ENCODE peak calls at places on chromosomes 6 and 20, in four cellular contexts. M is NT2/D1, F is H1, U is GM12878. L is an unnamed sample.

GRCh38 chr20:23189854-23190253 is 103.7 kb upstream of the CD93 start:
- DNase-seq in M (no peak), F (no peak), U (no peak), L (no peak)

GRCh38 chr6:148272084-148272483 is 70.6 kb upstream of the SASH1 start:
- DNase-seq in M (no peak), F (no peak), U (no peak), L (no peak)

GRCh38 chr6:138545621-138545980 is 46.3 kb upstream of the NHSL1 start:
- DNase-seq in M (peak), F (no peak), U (no peak), L (no peak)

GRCh38 chr6:114342826-114343781 is at the start of gene HS3ST5:
- DNase-seq in M (peak), F (no peak), U (no peak), L (peak)

GRCh38 chr6:51614725-51615124 is 472.7 kb downstream of the PKHD1 start:
- DNase-seq in M (no peak), F (no peak), U (no peak), L (no peak)

GRCh38 chr20:24746351-24746685 is 202.8 kb upstream of the CST7 start:
- DNase-seq in M (no peak), F (no peak), U (no peak), L (no peak)

GRCh38 chr6:20873425-20874190 is 339.4 kb downstream of the CDKAL1 start:
- DNase-seq in M (no peak), F (no peak), U (no peak), L (no peak)

GRCh38 chr20:61953789-61954125 is 111.9 kb downstream of the TAF4 start:
- DNase-seq in M (no peak), F (no peak), U (no peak), L (no peak)

GRCh38 chr6:26273673-26274595 is 91.1 kb upstream of the BTN3A2 start:
- DNase-seq in M (no peak), F (no peak), U (no peak), L (no peak)

GRCh38 chr6:44940367-44940766 is 387.8 kb upstream of the RUNX2 start:
- DNase-seq in M (no peak), F (no peak), U (no peak), L (peak)

GRCh38 chr6:75775219-75775618 is 26.2 kb downstream of the MYO6 start:
- DNase-seq in M (no peak), F (no peak), U (no peak), L (no peak)

GRCh38 chr6:163711615-163712568 is 297.4 kb downstream of the QKI start:
- DNase-seq in M (no peak), F (no peak), U (peak), L (peak)

GRCh38 chr6:36015666-36016065 is 8.8 kb downstream of the SLC26A8 start:
- DNase-seq in M (no peak), F (no peak), U (no peak), L (no peak)

GRCh38 chr6:73579851-73580246 is 59.0 kb upstream of the EEF1A1 start:
- DNase-seq in M (peak), F (peak), U (peak), L (peak)

GRCh38 chr20:43921227-43921780 is 6.7 kb downstream of the TOX2 start:
- DNase-seq in M (no peak), F (no peak), U (no peak), L (no peak)

GRCh38 chr6:97203343-97203742 is 79.7 kb downstream of the MMS22L start:
- DNase-seq in M (no peak), F (no peak), U (no peak), L (no peak)

GRCh38 chr6:53496100-53496499 is 48.8 kb downstream of the GCLC start:
- DNase-seq in M (no peak), F (no peak), U (no peak), L (no peak)

GRCh38 chr6:159968295-159969203 is at the start of gene IGF2R:
- DNase-seq in M (peak), F (no peak), U (no peak), L (peak)

GRCh38 chr6:151111670-151112069 is 128.1 kb upstream of the AKAP12 start:
- DNase-seq in M (no peak), F (no peak), U (no peak), L (no peak)

GRCh38 chr6:15481892-15482291 is 180.9 kb downstream of the DTNBP1 start:
- DNase-seq in M (no peak), F (no peak), U (no peak), L (no peak)

GRCh38 chr6:129517288-129517687 is 192.7 kb downstream of the ARHGAP18 start:
- DNase-seq in M (no peak), F (no peak), U (no peak), L (no peak)

GRCh38 chr6:130423044-130423443 is 57.2 kb downstream of the TMEM200A start:
- DNase-seq in M (no peak), F (no peak), U (no peak), L (no peak)

GRCh38 chr6:148874698-148875293 is 128.0 kb downstream of the UST start:
- DNase-seq in M (no peak), F (no peak), U (no peak), L (no peak)

GRCh38 chr6:16674666-16675392 is 86.4 kb downstream of the ATXN1 start:
- DNase-seq in M (no peak), F (no peak), U (no peak), L (peak)

GRCh38 chr20:34268851-34269668 is 27.8 kb downstream of the ASIP start:
- DNase-seq in M (no peak), F (no peak), U (no peak), L (no peak)

GRCh38 chr6:131136021-131136847 is 967 bp downstream of the AKAP7 start:
- DNase-seq in M (no peak), F (no peak), U (no peak), L (peak)

GRCh38 chr6:34970962-34971361 is 81.9 kb downstream of the ANKS1A start:
- DNase-seq in M (no peak), F (no peak), U (no peak), L (no peak)

GRCh38 chr6:125913864-125914351 is 42.7 kb upstream of the HINT3 start:
- DNase-seq in M (no peak), F (no peak), U (no peak), L (no peak)

GRCh38 chr20:4605166-4605565 is 116.5 kb upstream of the PRND start:
- DNase-seq in M (no peak), F (no peak), U (no peak), L (no peak)

GRCh38 chr6:158654498-158654897 is 4.6 kb downstream of the SYTL3 start:
- DNase-seq in M (no peak), F (no peak), U (no peak), L (peak)

GRCh38 chr6:25452027-25452426 is 172.9 kb downstream of the CARMIL1 start:
- DNase-seq in M (no peak), F (no peak), U (no peak), L (no peak)

GRCh38 chr6:25370175-25371036 is 91.2 kb downstream of the CARMIL1 start:
- DNase-seq in M (no peak), F (no peak), U (no peak), L (no peak)

GRCh38 chr20:50339196-50339901 is 148.7 kb downstream of the CEBPB start:
- DNase-seq in M (no peak), F (no peak), U (no peak), L (no peak)

GRCh38 chr20:50340586-50340985 is 150.0 kb downstream of the CEBPB start:
- DNase-seq in M (no peak), F (no peak), U (no peak), L (no peak)

GRCh38 chr20:50336631-50337030 is 146.0 kb downstream of the CEBPB start:
- DNase-seq in M (no peak), F (no peak), U (no peak), L (no peak)

GRCh38 chr20:50337521-50338466 is 147.2 kb downstream of the CEBPB start:
- DNase-seq in M (no peak), F (no peak), U (no peak), L (no peak)

GRCh38 chr20:50338479-50339195 is 148.0 kb downstream of the CEBPB start:
- DNase-seq in M (peak), F (no peak), U (peak), L (peak)
- TF ChIP-seq SUZ12 in M (no peak), F (no peak), U (no peak), L (no peak)

DNA sequence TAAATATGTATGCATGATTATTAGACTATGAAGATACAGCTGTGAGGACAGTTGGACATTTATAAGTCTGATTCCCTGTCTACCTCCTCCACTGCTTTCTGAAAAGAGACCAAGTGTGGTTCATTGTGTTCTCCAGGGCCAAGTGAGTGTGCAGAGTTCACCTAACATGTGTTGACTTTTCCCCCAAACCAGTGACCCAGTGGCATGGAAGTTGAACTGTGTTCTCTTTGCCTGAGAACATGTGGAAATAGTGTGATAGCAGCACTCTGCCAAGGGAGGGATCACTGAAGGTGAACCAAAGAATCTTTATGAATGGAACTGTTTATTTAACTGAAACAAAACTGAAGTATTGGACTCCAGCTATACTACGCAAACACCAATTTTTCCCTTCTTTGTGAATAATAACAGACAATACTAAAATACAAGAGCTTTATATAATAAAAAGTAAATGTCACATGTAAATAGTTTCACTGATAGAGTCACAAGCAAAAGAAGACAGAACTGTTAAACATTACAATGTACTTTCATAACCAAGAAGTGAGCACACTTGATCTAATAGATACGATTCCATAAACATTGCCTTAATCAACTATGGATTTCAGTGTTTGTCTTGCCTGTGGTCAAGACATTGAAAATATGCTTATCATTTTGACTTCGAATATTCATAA is 200.3 kb upstream of the FUT9 start:
- DNase-seq in M (no peak), F (no peak), U (no peak), L (peak)
- TF ChIP-seq YY1 in M (no peak), F (no peak), U (no peak), L (no peak)

GRCh38 chr6:5126214-5126613 is 41.1 kb downstream of the PPP1R3G start:
- DNase-seq in M (no peak), F (no peak), U (no peak), L (peak)
- TF ChIP-seq SUZ12 in M (no peak), F (no peak), U (no peak), L (no peak)

DNA sequence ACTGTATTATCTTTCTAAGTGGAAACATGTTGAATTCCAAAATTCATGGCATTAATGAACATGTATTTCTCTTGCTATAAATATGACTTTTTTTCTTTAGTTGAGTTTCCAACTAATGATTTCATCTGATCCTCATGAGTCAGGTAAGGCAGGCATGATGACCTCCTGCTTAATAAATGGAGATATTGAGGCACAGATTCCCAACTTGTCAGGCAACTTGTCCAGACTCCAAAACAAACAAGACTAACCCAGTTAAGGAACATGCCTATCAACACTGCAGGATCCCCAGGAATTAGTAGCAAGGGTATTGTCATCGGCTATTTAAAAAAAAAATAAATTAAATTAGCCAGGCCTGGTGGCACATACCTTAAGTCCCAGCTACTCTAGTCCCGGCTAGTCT is 121.3 kb upstream of the SALL4 start:
- DNase-seq in M (no peak), F (no peak), U (no peak), L (no peak)
- TF ChIP-seq YY1 in M (no peak), F (no peak), U (no peak), L (no peak)